ENCODE peak calls at places on chromosomes 7 and 10, in nine cellular contexts. B is IMR-90, N is heart left ventricle, G is A549, Q is right lobe of liver, L is upper lobe of left lung, X is K562, M is adrenal gland, V is stomach. P is an unnamed sample.

GRCh38 chr10:88735661-88736060 is 24.2 kb upstream of the LIPN start:
- DNase-seq in L (no peak), G (no peak), Q (no peak), B (peak; percentile 31), N (no peak), V (no peak), X (no peak), M (no peak), P (no peak)

GRCh38 chr7:27364344-27364758 is 121.7 kb downstream of the EVX1 start:
- DNase-seq in Q (peak; percentile 27), M (peak; percentile 75), G (no peak), X (no peak), V (peak; percentile 27), N (peak; percentile 26), L (no peak), B (peak; percentile 69), P (no peak)

GRCh38 chr7:10483671-10484070 is 490.0 kb upstream of the PHF14 start:
- DNase-seq in L (no peak), G (no peak), N (no peak), M (no peak), X (no peak), B (no peak), V (no peak), Q (no peak), P (no peak)

GRCh38 chr7:98348726-98349474 is 52.0 kb downstream of the BAIAP2L1 start:
- DNase-seq in V (no peak), B (no peak), M (no peak), N (no peak), X (peak; percentile 64), Q (peak; percentile 59), G (peak; percentile 62), L (peak; percentile 69), P (no peak)

GRCh38 chr7:82655965-82656364 is 212.4 kb upstream of the CACNA2D1 start:
- DNase-seq in G (no peak), Q (no peak), L (no peak), V (no peak), B (no peak), M (no peak), N (no peak), X (no peak), P (no peak)

GRCh38 chr7:40231796-40232195 is 97.0 kb downstream of the SUGCT start:
- DNase-seq in B (no peak), Q (no peak), V (no peak), N (no peak), X (no peak), M (no peak), G (no peak), L (no peak), P (no peak)

GRCh38 chr7:28062197-28062988 is 118.2 kb downstream of the JAZF1 start:
- DNase-seq in V (peak; percentile 68), G (peak; percentile 81), L (peak; percentile 81), B (peak; percentile 65), X (peak; percentile 8), N (peak; percentile 59), Q (peak; percentile 66), M (peak; percentile 94), P (no peak)

GRCh38 chr10:14436233-14436632 is 105.5 kb upstream of the FRMD4A start:
- DNase-seq in V (no peak), M (no peak), X (no peak), B (no peak), Q (no peak), L (no peak), G (no peak), N (no peak), P (no peak)

GRCh38 chr10:89563861-89564478 is 28.6 kb upstream of the SLC16A12 start:
- DNase-seq in M (no peak), G (peak; percentile 37), X (peak; percentile 20), N (no peak), V (no peak), B (peak; percentile 60), L (no peak), Q (no peak), P (no peak)

GRCh38 chr10:122981066-122981464 is 864 bp downstream of the PSTK start:
- DNase-seq in G (peak; percentile 67), Q (no peak), B (peak; percentile 53), L (no peak), M (no peak), X (peak; percentile 15), N (no peak), V (no peak), P (no peak)

GRCh38 chr7:138952791-138953190 is 28.4 kb downstream of the KIAA1549 start:
- DNase-seq in V (no peak), X (no peak), Q (no peak), L (no peak), M (peak; percentile 69), N (no peak), G (no peak), B (peak; percentile 7), P (no peak)

DNA sequence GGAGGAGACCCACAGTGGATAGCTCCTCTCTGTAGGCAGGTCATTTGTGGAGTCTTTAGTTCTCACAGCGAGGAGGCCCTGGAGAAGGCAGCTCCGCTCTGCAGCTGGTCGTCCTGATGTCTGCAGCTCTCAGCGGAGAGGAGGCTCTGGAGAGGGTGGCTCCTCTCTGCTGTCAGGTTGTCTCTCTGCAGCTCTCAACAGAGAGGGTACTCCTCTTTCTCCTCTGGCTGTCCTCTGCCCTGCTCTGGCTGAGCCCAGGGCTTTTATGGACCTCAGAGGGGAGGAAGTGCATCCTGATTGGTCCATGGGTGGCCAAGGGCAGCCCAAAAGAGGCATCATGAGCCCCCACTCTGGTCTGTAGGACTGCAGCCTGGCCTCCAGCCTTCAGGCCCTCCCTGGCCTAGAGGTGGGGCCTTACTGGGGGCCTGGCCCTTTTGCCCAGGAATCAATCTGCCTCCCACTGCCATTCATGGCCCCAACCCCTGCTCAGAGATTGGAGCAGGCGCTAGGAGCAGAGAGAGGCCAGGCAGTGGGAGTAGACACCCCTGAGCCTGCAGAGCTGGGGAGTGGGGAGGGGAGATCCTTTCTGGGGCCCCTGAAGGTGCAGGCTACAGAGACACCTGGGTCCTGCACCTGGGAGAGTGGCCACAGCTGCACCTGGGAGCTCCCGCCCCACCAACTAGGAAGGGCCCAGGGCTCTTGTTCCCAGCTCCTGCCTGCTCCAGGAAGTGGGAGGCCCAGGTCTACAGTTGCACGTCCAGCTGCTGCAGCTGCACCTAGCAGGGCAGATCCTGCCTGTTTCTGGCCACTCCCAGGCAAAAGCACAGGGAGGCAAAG is 6.6 kb upstream of the DYNC2I1 start:
- DNase-seq in V (peak; percentile 69), N (no peak), L (no peak), X (no peak), B (no peak), Q (no peak), M (no peak), G (no peak), P (no peak)
- TF ChIP-seq POLR2A in V (no peak), N (no peak), L (no peak), X (no peak), B (no peak), Q (no peak), M (no peak), G (no peak), P (no peak)

GRCh38 chr7:131225619-131226101 is 102.0 kb upstream of the MKLN1 start:
- DNase-seq in M (peak; percentile 73), G (peak; percentile 98), Q (no peak), V (peak; percentile 28), B (peak; percentile 61), X (no peak), L (peak; percentile 84), N (peak; percentile 6), P (no peak)

GRCh38 chr7:131222171-131222570 is 105.5 kb upstream of the MKLN1 start:
- DNase-seq in B (no peak), L (no peak), Q (no peak), V (no peak), M (no peak), N (no peak), G (no peak), X (no peak), P (no peak)

GRCh38 chr7:131221061-131221460 is 106.6 kb upstream of the MKLN1 start:
- DNase-seq in M (no peak), B (no peak), N (no peak), V (no peak), G (no peak), Q (no peak), X (no peak), L (no peak), P (no peak)

GRCh38 chr7:131224996-131225395 is 102.7 kb upstream of the MKLN1 start:
- DNase-seq in N (no peak), X (no peak), B (no peak), M (no peak), L (no peak), G (no peak), V (no peak), Q (no peak), P (no peak)

DNA sequence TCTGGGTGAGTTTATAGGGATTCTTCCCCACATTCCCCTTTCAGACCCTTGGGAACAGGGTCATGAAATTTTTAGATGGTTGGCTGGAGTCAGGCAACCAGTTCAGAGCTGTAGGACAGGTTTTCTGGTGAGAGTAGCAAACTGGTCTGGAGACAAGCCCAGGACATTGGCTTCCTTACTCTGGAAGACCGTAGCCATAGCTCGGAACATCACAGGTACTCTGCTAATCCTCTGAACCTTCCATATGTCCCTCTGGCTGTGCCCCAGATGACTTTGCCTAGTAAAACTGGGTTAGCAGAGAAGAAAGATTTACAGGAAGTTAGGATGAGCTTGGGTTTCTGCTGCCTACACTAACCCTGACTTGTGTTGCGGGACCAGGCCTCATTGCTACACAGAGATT is 104.5 kb upstream of the MKLN1 start:
- DNase-seq in B (no peak), Q (no peak), M (no peak), V (no peak), L (no peak), G (no peak), N (no peak), X (no peak), P (no peak)
- TF ChIP-seq CTCF in B (no peak), Q (no peak), M (no peak), V (no peak), L (no peak), G (no peak), N (no peak), X (no peak), P (no peak)

DNA sequence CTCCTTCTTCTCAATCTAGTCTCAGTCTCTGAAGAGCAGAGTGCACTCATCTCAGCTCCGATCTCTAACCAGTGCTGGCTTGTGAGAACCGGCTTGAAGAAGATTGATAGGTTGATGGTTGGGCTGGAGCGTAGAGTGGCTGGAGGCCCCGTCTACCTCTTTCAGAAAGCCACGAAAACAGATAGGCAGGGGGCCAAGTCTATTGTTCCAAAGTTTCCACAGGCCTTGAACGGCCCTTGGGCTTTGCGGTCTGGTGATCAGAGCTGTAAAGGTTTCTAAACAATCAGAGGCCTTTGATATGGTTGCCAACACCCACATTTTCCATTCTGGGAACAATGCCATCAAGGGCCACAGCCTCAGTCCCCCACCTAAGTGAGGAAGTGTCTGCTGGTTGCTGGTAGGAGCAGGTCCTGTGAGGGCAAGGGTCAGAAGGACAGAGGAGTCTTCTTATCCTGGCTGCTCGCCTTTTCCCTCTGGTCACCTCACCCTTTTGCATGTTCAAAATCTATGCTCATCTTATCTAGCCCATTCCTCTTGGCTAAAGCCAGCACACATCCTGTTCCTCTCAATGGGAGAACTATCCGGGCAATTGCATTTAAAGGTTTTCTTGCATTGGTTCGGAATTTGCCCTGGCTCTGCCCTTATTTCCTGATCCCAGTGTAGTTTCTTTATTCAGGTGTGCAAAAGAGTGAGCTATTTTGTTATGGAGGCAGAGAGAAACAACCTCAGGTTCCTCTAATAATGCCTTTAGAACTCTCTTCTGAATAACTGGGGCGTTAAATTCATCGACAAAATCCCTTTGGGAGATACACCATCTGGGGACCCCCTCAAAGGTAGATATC is 70.3 kb upstream of the KMT2E start:
- DNase-seq in M (peak; percentile 90), Q (peak; percentile 38), V (peak; percentile 96), B (no peak), X (peak; percentile 81), N (peak; percentile 88), L (peak; percentile 88), G (peak; percentile 54), P (no peak)
- TF ChIP-seq POLR2A in M (no peak), Q (no peak), V (no peak), B (no peak), X (no peak), N (no peak), L (no peak), G (no peak), P (no peak)

GRCh38 chr7:142391191-142391992 is 133.5 kb upstream of the PRSS58 start:
- DNase-seq in M (no peak), L (no peak), X (peak; percentile 50), Q (no peak), N (no peak), V (no peak), G (no peak), B (peak; percentile 15), P (no peak)
- TF ChIP-seq CTCF in M (no peak), L (no peak), X (peak; percentile 67), Q (no peak), N (no peak), V (no peak), G (no peak), B (peak; percentile 35), P (no peak)